ENCODE peak calls at places on chromosomes 2 and 18, in five cellular contexts. L, D, F, X and A are unnamed samples.

GRCh38 chr2:119827866-119828507 is 68.3 kb downstream of the PTPN4 start:
- DNase-seq in F (peak), L (no peak), D (peak), X (no peak), A (no peak)

GRCh38 chr2:57701391-57701791 is 345.2 kb upstream of the VRK2 start:
- DNase-seq in F (no peak), D (no peak), X (no peak), L (no peak), A (peak)

GRCh38 chr2:201886504-201886903 is 80.2 kb downstream of the CDK15 start:
- DNase-seq in L (no peak), D (peak), X (no peak), F (no peak), A (no peak)

GRCh38 chr18:50982802-50983179 is 15.0 kb downstream of the ELAC1 start:
- DNase-seq in F (no peak), D (no peak), L (no peak), X (no peak), A (peak)

GRCh38 chr18:76446746-76447267 is 48.2 kb downstream of the ZNF516 start:
- DNase-seq in X (no peak), F (no peak), L (no peak), D (no peak), A (no peak)

GRCh38 chr2:140863713-140864112 is 1267.1 kb downstream of the LRP1B start:
- DNase-seq in X (no peak), L (no peak), D (peak), F (peak), A (peak)

GRCh38 chr18:57057890-57058289 is 89.0 kb upstream of the BOD1L2 start:
- DNase-seq in D (no peak), X (no peak), F (peak), L (no peak), A (no peak)

GRCh38 chr2:11560806-11561205 is 27.0 kb downstream of the GREB1 start:
- DNase-seq in L (no peak), F (no peak), X (peak), D (no peak), A (no peak)

GRCh38 chr2:20044778-20045177 is 6.7 kb downstream of the LAPTM4A start:
- DNase-seq in X (no peak), F (no peak), L (no peak), D (no peak), A (no peak)

GRCh38 chr2:53088062-53088461 is 679.5 kb upstream of the CHAC2 start:
- DNase-seq in F (no peak), L (no peak), D (no peak), X (no peak), A (no peak)

GRCh38 chr2:98691307-98691706 is 39.6 kb downstream of the MGAT4A start:
- DNase-seq in D (peak), F (no peak), L (no peak), X (no peak), A (no peak)

GRCh38 chr2:130755234-130756040 is at the start of gene AMER3:
- DNase-seq in L (no peak), D (no peak), F (no peak), X (no peak), A (no peak)

GRCh38 chr2:80016166-80016565 is 288.4 kb downstream of the LRRTM1 start:
- DNase-seq in F (no peak), X (no peak), L (no peak), D (no peak), A (no peak)

GRCh38 chr2:20398956-20399567 is 47.8 kb upstream of the RHOB start:
- DNase-seq in D (no peak), X (no peak), L (no peak), F (no peak), A (no peak)

GRCh38 chr2:183093857-183094657 is 15.5 kb downstream of the DUSP19 start:
- DNase-seq in L (no peak), F (peak), X (no peak), D (no peak), A (no peak)

GRCh38 chr2:135563793-135564192 is 32.5 kb downstream of the R3HDM1 start:
- DNase-seq in L (no peak), D (peak), X (no peak), F (no peak), A (no peak)

GRCh38 chr18:67516432-67517223 is at the start of gene DSEL:
- DNase-seq in F (peak), D (peak), X (peak), L (peak), A (peak)

GRCh38 chr2:217045725-217046475 is 186.0 kb upstream of the TNP1 start:
- DNase-seq in X (no peak), D (no peak), F (no peak), L (no peak), A (no peak)

GRCh38 chr2:165681841-165682240 is 112.2 kb downstream of the GALNT3 start:
- DNase-seq in D (no peak), X (no peak), L (no peak), F (no peak), A (no peak)

GRCh38 chr2:19648583-19648982 is 253.2 kb downstream of the TTC32 start:
- DNase-seq in F (no peak), X (no peak), D (no peak), L (no peak), A (peak)

GRCh38 chr2:142076319-142076718 is 54.5 kb downstream of the LRP1B start:
- DNase-seq in D (no peak), F (no peak), X (no peak), L (no peak), A (no peak)

GRCh38 chr2:238682536-238682935 is 165.3 kb upstream of the TWIST2 start:
- DNase-seq in D (no peak), F (no peak), L (no peak), X (no peak), A (no peak)

GRCh38 chr2:43759195-43759594 is 14.6 kb upstream of the DYNC2LI1 start:
- DNase-seq in X (no peak), F (no peak), L (no peak), D (peak), A (no peak)

GRCh38 chr2:60559880-60560279 is 6.4 kb upstream of the BCL11A start:
- DNase-seq in L (no peak), X (no peak), D (no peak), F (no peak), A (no peak)
- H3K4me3 ChIP-seq in L (no peak), X (no peak), D (no peak), F (no peak), A (no peak)

GRCh38 chr2:206783718-206784117 is 18.3 kb downstream of the FASTKD2 start:
- DNase-seq in L (no peak), X (no peak), D (no peak), F (peak), A (no peak)
- TF ChIP-seq CTCF in L (no peak), X (no peak), D (peak), F (peak), A (peak)

DNA sequence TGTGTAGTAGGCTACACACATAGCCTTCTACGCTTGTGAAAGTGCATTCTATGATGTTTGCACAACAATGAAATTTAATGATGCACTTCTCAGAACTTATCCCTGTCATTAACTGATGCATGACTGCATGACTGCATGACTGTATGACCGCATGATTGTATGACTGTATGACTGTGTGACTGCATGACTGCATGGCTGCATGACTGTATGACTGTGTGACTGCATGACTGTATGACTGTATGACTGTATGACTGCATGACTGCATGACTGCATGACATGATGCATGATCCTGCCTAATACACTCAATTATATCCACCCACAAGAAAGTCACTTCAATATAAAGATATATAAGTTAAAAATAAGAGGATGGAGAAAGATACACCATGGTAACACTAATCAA is 365.4 kb upstream of the FSIP2 start:
- DNase-seq in L (no peak), D (no peak), X (no peak), F (no peak), A (no peak)
- H3K4me3 ChIP-seq in L (no peak), D (no peak), X (no peak), F (no peak), A (no peak)

GRCh38 chr2:143953386-143953785 is 566.5 kb downstream of the ZEB2 start:
- DNase-seq in X (no peak), L (no peak), F (no peak), D (no peak), A (no peak)

GRCh38 chr2:143954844-143955243 is 565.1 kb downstream of the ZEB2 start:
- DNase-seq in F (no peak), D (no peak), X (no peak), L (no peak), A (no peak)

GRCh38 chr2:143950675-143951074 is 569.2 kb downstream of the ZEB2 start:
- DNase-seq in D (no peak), X (no peak), F (no peak), L (no peak), A (no peak)

GRCh38 chr2:143955416-143956075 is 564.4 kb downstream of the ZEB2 start:
- DNase-seq in D (peak), F (no peak), X (no peak), L (no peak), A (peak)

DNA sequence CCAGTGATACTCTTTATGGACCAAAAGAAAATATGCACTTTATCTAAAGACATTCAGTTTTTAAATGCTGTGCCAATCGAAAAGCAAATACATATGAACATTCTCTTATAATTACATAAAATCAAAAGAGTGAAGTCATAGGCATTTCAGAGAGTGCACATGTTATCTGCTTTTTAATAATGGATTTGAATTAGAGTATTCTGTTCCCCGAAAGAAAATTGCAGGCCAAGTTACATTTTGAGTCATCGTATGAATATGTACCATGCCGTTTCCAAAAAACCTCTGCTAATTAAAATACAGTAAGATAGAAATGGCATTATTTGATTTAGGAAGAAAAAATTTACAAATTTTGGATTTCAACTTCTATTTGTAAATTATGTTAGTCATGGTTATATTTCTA is 565.7 kb downstream of the ZEB2 start:
- DNase-seq in F (no peak), X (no peak), D (no peak), L (no peak), A (peak)
- TF ChIP-seq CTCF in F (no peak), X (no peak), D (no peak), L (no peak), A (no peak)

DNA sequence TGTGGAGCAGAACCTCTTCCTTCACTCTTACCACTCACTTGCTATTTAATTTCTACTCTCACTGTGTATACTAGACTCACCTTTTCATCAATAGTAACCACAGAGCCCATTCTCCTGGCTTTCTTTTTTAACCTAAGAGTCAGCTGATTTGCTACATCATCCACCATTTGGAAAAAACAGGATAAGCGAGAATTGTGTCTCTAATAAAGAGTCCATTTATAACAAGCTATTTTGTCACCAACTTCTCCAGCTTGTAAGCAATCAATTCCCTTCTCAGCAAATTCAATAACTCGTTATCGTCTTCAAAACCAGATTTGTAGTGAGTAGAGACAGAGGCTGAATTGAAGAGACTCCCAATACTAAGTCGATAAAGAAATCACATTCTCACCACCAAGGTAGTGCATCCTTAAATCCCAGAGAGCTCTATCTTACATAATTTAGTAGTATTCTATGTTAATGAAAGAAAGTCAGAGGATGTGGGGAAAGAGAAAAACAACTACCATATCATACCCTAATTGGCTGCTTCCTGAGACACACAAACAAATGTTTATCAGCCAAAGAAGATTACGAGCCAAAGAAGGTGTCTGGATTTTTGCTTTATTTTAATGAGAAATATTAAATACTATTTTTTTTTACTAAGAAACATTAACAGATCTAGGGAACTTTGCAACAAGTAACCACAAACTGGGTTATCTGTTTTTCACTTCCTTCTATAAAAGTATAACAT is 52.5 kb upstream of the SPTBN1 start:
- DNase-seq in L (no peak), D (no peak), F (no peak), X (no peak), A (no peak)
- H3K4me3 ChIP-seq in L (no peak), D (no peak), F (no peak), X (no peak), A (no peak)

GRCh38 chr2:163474319-163474744 is 261.5 kb downstream of the FIGN start:
- DNase-seq in X (no peak), L (no peak), F (no peak), D (no peak), A (no peak)

GRCh38 chr2:163469561-163469962 is 266.2 kb downstream of the FIGN start:
- DNase-seq in D (no peak), X (no peak), L (no peak), F (no peak), A (peak)

GRCh38 chr2:163475815-163476214 is 260.0 kb downstream of the FIGN start:
- DNase-seq in D (no peak), X (no peak), L (no peak), F (no peak), A (no peak)

GRCh38 chr2:163467206-163467605 is 268.6 kb downstream of the FIGN start:
- DNase-seq in L (no peak), F (no peak), D (no peak), X (no peak), A (no peak)

GRCh38 chr2:163471947-163472346 is 263.9 kb downstream of the FIGN start:
- DNase-seq in F (no peak), X (no peak), L (no peak), D (no peak), A (peak)
- TF ChIP-seq CTCF in F (no peak), X (no peak), L (no peak), D (peak), A (peak)

GRCh38 chr2:36360063-36360462 is 4.5 kb downstream of the CRIM1 start:
- DNase-seq in D (no peak), X (no peak), F (no peak), L (no peak), A (no peak)
- H3K4me3 ChIP-seq in D (peak), X (no peak), F (no peak), L (no peak), A (no peak)

DNA sequence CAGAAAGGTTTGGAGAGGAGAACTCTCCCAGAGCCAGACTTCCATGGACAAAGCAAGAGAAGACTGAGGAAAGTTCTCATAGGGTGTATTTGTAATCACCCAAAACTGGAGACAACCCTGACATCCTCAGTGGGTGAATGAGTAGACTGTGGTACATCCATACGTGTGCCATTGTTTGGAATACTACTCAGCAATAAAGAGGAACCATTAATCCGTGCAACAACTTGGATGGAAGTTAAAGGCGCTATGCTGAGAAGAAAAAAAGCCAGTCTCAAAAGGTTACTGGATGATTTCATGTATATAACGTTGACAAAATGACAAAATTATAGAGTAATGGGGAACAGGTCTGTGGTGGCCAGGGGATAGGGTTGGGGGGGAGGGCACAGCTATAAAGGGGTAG is 24.1 kb upstream of the TMEM214 start:
- DNase-seq in F (no peak), D (no peak), L (no peak), X (no peak), A (no peak)
- TF ChIP-seq CTCF in F (no peak), D (no peak), L (no peak), X (no peak), A (no peak)